ENCODE peak calls at places on chromosome 2, in seven cellular contexts. One of them, this sample, is unnamed.

GRCh38 chr2:9347411-9347853 is 75.9 kb downstream of the ITGB1BP1 start:
- DNase-seq in activated T-cell treated with anti-CD3 and anti-CD28 coated beads for 1 hour: no peak
- DNase-seq in T-cell: no peak
- DNase-seq in endothelial cell: no peak
- DNase-seq in iPS DF 6.9: no peak
- DNase-seq in GM13976: no peak
- DNase-seq in breast epithelium: peak
- DNase-seq in this sample: no peak

GRCh38 chr2:10912076-10912731 is 470 bp downstream of the KCNF1 start:
- DNase-seq in activated T-cell treated with anti-CD3 and anti-CD28 coated beads for 1 hour: no peak
- DNase-seq in T-cell: no peak
- DNase-seq in iPS DF 6.9: no peak
- DNase-seq in GM13976: no peak
- DNase-seq in breast epithelium: no peak
- DNase-seq in endothelial cell: no peak
- DNase-seq in this sample: no peak

GRCh38 chr2:187232749-187233148 is 215.3 kb downstream of the CALCRL start:
- DNase-seq in iPS DF 6.9: no peak
- DNase-seq in activated T-cell treated with anti-CD3 and anti-CD28 coated beads for 1 hour: no peak
- DNase-seq in GM13976: no peak
- DNase-seq in breast epithelium: no peak
- DNase-seq in endothelial cell: no peak
- DNase-seq in T-cell: no peak
- DNase-seq in this sample: no peak

GRCh38 chr2:55311444-55311870 is 42.4 kb upstream of the MTIF2 start:
- DNase-seq in activated T-cell treated with anti-CD3 and anti-CD28 coated beads for 1 hour: no peak
- DNase-seq in iPS DF 6.9: no peak
- DNase-seq in T-cell: no peak
- DNase-seq in endothelial cell: no peak
- DNase-seq in breast epithelium: no peak
- DNase-seq in GM13976: peak
- DNase-seq in this sample: no peak

GRCh38 chr2:85754313-85755095 is 713 bp downstream of the ATOH8 start:
- DNase-seq in T-cell: no peak
- DNase-seq in breast epithelium: no peak
- DNase-seq in activated T-cell treated with anti-CD3 and anti-CD28 coated beads for 1 hour: no peak
- DNase-seq in endothelial cell: peak
- DNase-seq in iPS DF 6.9: no peak
- DNase-seq in GM13976: peak
- DNase-seq in this sample: no peak

GRCh38 chr2:64143154-64144056 is 815 bp downstream of the PELI1 start:
- DNase-seq in GM13976: peak
- DNase-seq in endothelial cell: peak
- DNase-seq in iPS DF 6.9: no peak
- DNase-seq in T-cell: peak
- DNase-seq in breast epithelium: no peak
- DNase-seq in activated T-cell treated with anti-CD3 and anti-CD28 coated beads for 1 hour: peak
- DNase-seq in this sample: peak

GRCh38 chr2:177303939-177304338 is 39.4 kb upstream of the NFE2L2 start:
- DNase-seq in GM13976: no peak
- DNase-seq in activated T-cell treated with anti-CD3 and anti-CD28 coated beads for 1 hour: no peak
- DNase-seq in breast epithelium: no peak
- DNase-seq in T-cell: no peak
- DNase-seq in iPS DF 6.9: no peak
- DNase-seq in endothelial cell: no peak
- DNase-seq in this sample: no peak

GRCh38 chr2:26846334-26846863 is 1.5 kb upstream of the DPYSL5 start:
- DNase-seq in breast epithelium: peak
- DNase-seq in activated T-cell treated with anti-CD3 and anti-CD28 coated beads for 1 hour: peak
- DNase-seq in endothelial cell: peak
- DNase-seq in iPS DF 6.9: no peak
- DNase-seq in T-cell: peak
- DNase-seq in GM13976: peak
- DNase-seq in this sample: peak

This sample was measured in activated effector memory CD4-positive, alpha-beta T cell treated with Interleukin-2 at 50 U/mL for 16 hours.